ENCODE peak calls at places on chromosomes 2 and 18, in four cellular contexts. P is K562, L is HCT116, X is HepG2. Q is an unnamed sample.

GRCh38 chr2:219570194-219570923 is 980 bp downstream of the OBSL1 start:
- DNase-seq in L (no peak), P (no peak), X (no peak), Q (peak)

GRCh38 chr2:47309952-47310800 is 92.8 kb upstream of the MSH2 start:
- DNase-seq in X (peak), L (no peak), P (peak), Q (no peak)

GRCh38 chr18:46324556-46324955 is 220.4 kb downstream of the HAUS1 start:
- DNase-seq in P (peak), X (no peak), L (peak), Q (peak)

GRCh38 chr2:176395273-176395854 is 126.1 kb downstream of the MTX2 start:
- DNase-seq in X (no peak), L (no peak), P (no peak), Q (no peak)

GRCh38 chr18:51513525-51513924 is 316.0 kb upstream of the MEX3C start:
- DNase-seq in L (no peak), P (no peak), X (no peak), Q (no peak)

GRCh38 chr2:44705356-44705755 is 236.1 kb upstream of the SIX3 start:
- DNase-seq in X (no peak), L (no peak), P (no peak), Q (no peak)

GRCh38 chr2:55045685-55046221 is 4.5 kb downstream of the RTN4 start:
- DNase-seq in P (no peak), L (no peak), X (peak), Q (no peak)

GRCh38 chr18:80247403-80247916 is at the start of gene PARD6G:
- DNase-seq in X (peak), P (peak), L (peak), Q (peak)

GRCh38 chr2:39008663-39009062 is 112.2 kb downstream of the SOS1 start:
- DNase-seq in X (no peak), P (peak), L (no peak), Q (no peak)

GRCh38 chr2:149040451-149040850 is 2.0 kb downstream of the LYPD6B start:
- DNase-seq in X (peak), P (peak), L (peak), Q (peak)

GRCh38 chr18:40414155-40414754 is 1540.8 kb upstream of the PIK3C3 start:
- DNase-seq in L (no peak), P (no peak), X (no peak), Q (no peak)

GRCh38 chr2:240787521-240788472 is 32.2 kb downstream of the KIF1A start:
- DNase-seq in P (no peak), X (no peak), L (no peak), Q (no peak)

GRCh38 chr18:11320981-11321380 is 171.6 kb upstream of the PIEZO2 start:
- DNase-seq in P (no peak), X (no peak), L (no peak), Q (no peak)

GRCh38 chr2:216298719-216299118 is 73.6 kb downstream of the MARCHF4 start:
- DNase-seq in L (no peak), X (no peak), P (no peak), Q (no peak)

GRCh38 chr2:62292190-62292589 is 96.3 kb downstream of the B3GNT2 start:
- DNase-seq in P (no peak), L (no peak), X (peak), Q (no peak)

GRCh38 chr18:32167980-32168379 is 21.9 kb upstream of the MEP1B start:
- DNase-seq in P (no peak), X (no peak), L (no peak), Q (no peak)

GRCh38 chr2:232951891-232952290 is 61.2 kb downstream of the NGEF start:
- DNase-seq in L (no peak), X (no peak), P (no peak), Q (no peak)

GRCh38 chr2:79855264-79856006 is 342.6 kb downstream of the CTNNA2 start:
- DNase-seq in X (no peak), L (no peak), P (peak), Q (peak)

GRCh38 chr18:80095414-80095813 is 13.6 kb upstream of the ADNP2 start:
- DNase-seq in P (no peak), L (no peak), X (no peak), Q (no peak)

GRCh38 chr2:169095631-169096105 is 26.3 kb downstream of the DHRS9 start:
- DNase-seq in P (peak), L (peak), X (no peak), Q (no peak)

GRCh38 chr18:13374468-13375301 is 156.1 kb downstream of the LDLRAD4 start:
- DNase-seq in X (no peak), L (no peak), P (no peak), Q (no peak)

GRCh38 chr2:70708376-70709199 is 59.4 kb downstream of the ADD2 start:
- DNase-seq in L (no peak), X (no peak), P (no peak), Q (no peak)

GRCh38 chr2:108485253-108485652 is 36.2 kb downstream of the GCC2 start:
- DNase-seq in P (no peak), X (no peak), L (no peak), Q (no peak)

GRCh38 chr18:32803571-32803970 is 30.7 kb upstream of the KLHL14 start:
- DNase-seq in X (peak), L (no peak), P (no peak), Q (no peak)

GRCh38 chr2:12352891-12353290 is 363.8 kb upstream of the TRIB2 start:
- DNase-seq in L (no peak), X (no peak), P (no peak), Q (no peak)

GRCh38 chr2:64606495-64607363 is 47.0 kb downstream of the SERTAD2 start:
- DNase-seq in L (no peak), X (peak), P (peak), Q (no peak)

GRCh38 chr2:170895023-170895759 is 33.9 kb upstream of the GORASP2 start:
- DNase-seq in L (no peak), X (no peak), P (no peak), Q (no peak)

GRCh38 chr2:218343591-218343990 is 13.1 kb upstream of the CATIP start:
- DNase-seq in P (no peak), L (no peak), X (no peak), Q (no peak)

GRCh38 chr2:47298739-47299138 is 104.2 kb upstream of the MSH2 start:
- DNase-seq in L (no peak), P (peak), X (no peak), Q (no peak)

GRCh38 chr2:236863729-236864126 is 222.0 kb upstream of the COPS8 start:
- DNase-seq in X (no peak), L (no peak), P (no peak), Q (no peak)

GRCh38 chr2:170554278-170554955 is 160.7 kb upstream of the SP5 start:
- DNase-seq in L (no peak), X (no peak), P (no peak), Q (no peak)

GRCh38 chr2:198054299-198054698 is 249.9 kb downstream of the PLCL1 start:
- DNase-seq in X (peak), P (peak), L (peak), Q (peak)

GRCh38 chr2:30148850-30149249 is 2.0 kb downstream of the YPEL5 start:
- DNase-seq in X (no peak), L (no peak), P (peak), Q (no peak)

GRCh38 chr2:80822999-80823398 is 518.4 kb upstream of the LRRTM1 start:
- DNase-seq in L (no peak), P (no peak), X (no peak), Q (no peak)

GRCh38 chr2:181411105-181411849 is 45.9 kb upstream of the ITGA4 start:
- DNase-seq in X (no peak), P (peak), L (no peak), Q (no peak)

GRCh38 chr2:217956895-217957457 is 45.8 kb downstream of the TNS1 start:
- DNase-seq in P (no peak), X (no peak), L (no peak), Q (no peak)

GRCh38 chr2:159209341-159210306 is 76.9 kb downstream of the WDSUB1 start:
- DNase-seq in P (no peak), X (no peak), L (no peak), Q (no peak)

GRCh38 chr18:63267990-63268721 is 51.4 kb downstream of the BCL2 start:
- DNase-seq in P (no peak), X (no peak), L (no peak), Q (no peak)

GRCh38 chr2:172606285-172606684 is 50.4 kb downstream of the PDK1 start:
- DNase-seq in P (no peak), X (no peak), L (no peak), Q (no peak)

GRCh38 chr2:20663196-20664070 is 3.5 kb upstream of the GDF7 start:
- DNase-seq in X (no peak), P (no peak), L (no peak), Q (no peak)
- TF ChIP-seq SP1 in X (no peak), P (no peak), L (no peak), Q (no peak)

GRCh38 chr18:35974181-35974580 is 1.7 kb downstream of the RMP24 start:
- DNase-seq in X (no peak), L (no peak), P (no peak), Q (no peak)
- TF ChIP-seq SP1 in X (no peak), L (no peak), P (no peak), Q (no peak)

DNA sequence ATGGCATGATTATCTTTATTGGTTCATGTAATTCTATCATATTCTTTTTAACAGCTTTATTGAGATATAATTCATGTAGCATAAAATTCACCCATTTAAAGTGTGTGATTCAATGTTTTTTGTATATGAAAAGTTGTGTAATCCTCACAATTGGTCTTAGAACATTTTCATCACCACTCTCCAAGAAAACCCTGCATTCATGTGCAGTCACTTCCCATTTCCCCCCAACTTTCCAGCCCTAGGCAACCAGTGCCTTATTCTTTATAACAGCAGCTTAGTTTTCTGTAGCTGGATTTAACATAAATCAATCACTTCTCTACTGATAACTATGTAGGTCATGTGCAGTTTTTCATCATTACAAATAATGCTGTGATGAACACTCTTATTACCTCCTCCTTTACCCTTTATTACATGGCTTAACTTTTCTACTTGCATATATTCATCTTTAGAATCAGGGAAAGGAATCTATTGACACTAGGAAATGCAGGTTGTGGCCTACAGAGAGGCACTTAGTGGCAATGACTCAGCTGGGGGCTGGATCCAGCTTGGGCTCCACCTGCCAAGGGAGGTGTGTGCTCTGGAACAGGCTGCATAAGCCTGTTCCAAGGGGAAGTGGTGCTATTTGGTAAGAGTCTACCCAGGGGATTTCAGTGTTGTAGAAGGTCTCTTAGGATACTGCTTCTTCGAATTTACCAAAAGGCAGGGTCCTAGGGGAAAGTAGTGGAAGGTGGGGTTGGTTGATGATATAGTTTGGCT is 89.1 kb downstream of the ETAA1 start:
- DNase-seq in L (no peak), X (no peak), P (no peak), Q (no peak)
- TF ChIP-seq SP1 in L (no peak), X (no peak), P (no peak), Q (no peak)

GRCh38 chr2:7377861-7378569 is 460.8 kb downstream of the RNF144A start:
- DNase-seq in P (no peak), X (no peak), L (no peak), Q (peak)
- TF ChIP-seq SP1 in P (no peak), X (no peak), L (no peak), Q (no peak)

GRCh38 chr2:75787532-75788132 is 76.9 kb upstream of the GCFC2 start:
- DNase-seq in P (peak), X (peak), L (peak), Q (peak)
- TF ChIP-seq SP1 in P (no peak), X (no peak), L (no peak), Q (no peak)

GRCh38 chr2:71948781-71949536 is 198.7 kb downstream of the CYP26B1 start:
- DNase-seq in L (no peak), X (no peak), P (peak), Q (no peak)
- TF ChIP-seq SP1 in L (no peak), X (no peak), P (no peak), Q (no peak)

Q was measured in HEK293T.